ENCODE peak calls at places on chromosomes 1 and 21, in ten cellular contexts. M, X, A, F, H, Q, N, Y, G and R are unnamed samples. For H3K4me1 and H3K36me3, the result is how much of the 10 kb centered on the place peaks cover.

GRCh38 chr1:180123463-180123936 is 31.2 kb upstream of the QSOX1 start:
- DNase-seq in F (no peak), N (no peak), M (no peak), Q (no peak), G (no peak), A (no peak), H (no peak), Y (no peak), X (peak), R (no peak)

GRCh38 chr1:37096523-37096922 is 62.2 kb upstream of the GRIK3 start:
- DNase-seq in Q (no peak), H (no peak), X (no peak), N (no peak), F (peak), A (no peak), Y (no peak), G (no peak), M (no peak), R (peak)

GRCh38 chr21:45596704-45597318 is 46.7 kb upstream of the PCBP3 start:
- DNase-seq in F (peak), Q (peak), A (peak), H (peak), X (peak), N (peak), G (peak), M (peak), Y (peak), R (peak)

GRCh38 chr1:151936653-151937052 is 27.3 kb upstream of the THEM4 start:
- DNase-seq in G (no peak), F (no peak), Q (peak), N (no peak), M (no peak), Y (no peak), H (no peak), X (no peak), A (no peak), R (no peak)

GRCh38 chr1:30907641-30908445 is 715 bp downstream of the SDC3 start:
- DNase-seq in M (no peak), Y (no peak), H (no peak), G (no peak), X (no peak), N (peak), Q (peak), F (no peak), A (peak), R (peak)

GRCh38 chr1:226597616-226598454 is 49.3 kb downstream of the STUM start:
- DNase-seq in N (no peak), A (peak), G (no peak), Y (no peak), F (peak), X (no peak), Q (no peak), M (no peak), H (no peak), R (no peak)

GRCh38 chr21:20645344-20645743 is 352.9 kb upstream of the NCAM2 start:
- DNase-seq in F (no peak), M (no peak), H (no peak), G (no peak), X (no peak), N (no peak), Q (no peak), Y (peak), A (no peak), R (no peak)

GRCh38 chr1:106526650-106527049 is 529.8 kb upstream of the PRMT6 start:
- DNase-seq in N (no peak), Q (no peak), H (no peak), G (no peak), A (no peak), Y (no peak), X (peak), M (no peak), F (no peak), R (no peak)

GRCh38 chr21:46298083-46298412 is 11.9 kb downstream of the YBEY start:
- DNase-seq in N (no peak), F (no peak), A (no peak), Q (no peak), Y (no peak), M (no peak), G (no peak), H (no peak), X (no peak), R (no peak)

GRCh38 chr1:90761156-90761555 is 44.1 kb upstream of the BARHL2 start:
- DNase-seq in Q (no peak), M (no peak), F (no peak), Y (no peak), G (no peak), X (no peak), H (no peak), A (no peak), N (no peak), R (no peak)

GRCh38 chr1:176638713-176639112 is 175.7 kb downstream of the PAPPA2 start:
- DNase-seq in M (no peak), H (peak), X (no peak), Y (no peak), Q (no peak), A (no peak), G (no peak), N (no peak), F (no peak), R (no peak)

GRCh38 chr1:43299101-43299500 is 1.7 kb upstream of the TIE1 start:
- DNase-seq in F (no peak), G (no peak), H (no peak), N (no peak), X (no peak), Q (no peak), Y (no peak), M (no peak), A (no peak), R (no peak)

GRCh38 chr21:41754481-41754891 is 12.4 kb downstream of the RIPK4 start:
- DNase-seq in M (no peak), N (no peak), A (no peak), G (no peak), Q (no peak), H (no peak), X (no peak), Y (no peak), F (no peak), R (peak)
- H3K4me1 ChIP-seq in M (under half), N (half or more), A (under half), G (under half), Q (under half), H (under half), X (under half), Y (under half), F (under half), R (under half)

GRCh38 chr21:37193676-37194075 is 73.5 kb downstream of the VPS26C start:
- DNase-seq in F (no peak), X (no peak), M (no peak), A (no peak), N (no peak), G (no peak), Q (no peak), H (no peak), Y (no peak), R (no peak)

GRCh38 chr21:37195078-37195477 is 72.1 kb downstream of the VPS26C start:
- DNase-seq in F (no peak), H (no peak), G (no peak), N (no peak), M (no peak), Q (no peak), A (no peak), Y (no peak), X (no peak), R (no peak)

GRCh38 chr21:37193006-37193405 is 74.1 kb downstream of the VPS26C start:
- DNase-seq in N (no peak), F (no peak), X (no peak), Y (no peak), H (no peak), G (no peak), Q (no peak), A (no peak), M (no peak), R (no peak)

GRCh38 chr21:37196847-37197246 is 70.3 kb downstream of the VPS26C start:
- DNase-seq in Q (no peak), N (no peak), A (no peak), X (no peak), M (no peak), F (no peak), H (no peak), Y (no peak), G (no peak), R (no peak)

GRCh38 chr21:37195649-37196048 is 71.5 kb downstream of the VPS26C start:
- DNase-seq in F (no peak), A (no peak), Q (no peak), X (no peak), Y (no peak), H (no peak), N (no peak), M (no peak), G (no peak), R (no peak)
- H3K36me3 ChIP-seq in F (half or more), A (half or more), Q (under half), X (under half), Y (under half), H (under half), N (under half), M (under half), G (half or more), R (half or more)

DNA sequence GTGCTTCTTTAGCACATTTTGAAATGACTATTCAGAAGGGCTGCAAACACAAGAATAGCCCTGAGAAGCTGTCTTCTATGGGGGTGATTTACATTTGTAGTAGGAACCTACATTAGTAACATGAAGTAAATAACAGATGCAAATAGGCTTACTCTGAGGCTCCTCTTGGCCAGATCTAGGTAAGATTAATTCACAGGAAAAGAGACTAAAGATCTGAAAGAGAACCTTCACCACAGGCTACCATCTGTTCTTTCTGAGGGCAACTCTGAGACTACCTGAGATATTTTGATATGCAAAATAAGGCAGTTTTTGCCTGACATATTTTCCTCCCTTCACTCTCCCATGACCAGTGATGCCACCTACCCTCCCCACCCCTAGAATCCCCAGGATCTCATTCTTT is 1267.8 kb downstream of the PLA2G4A start:
- DNase-seq in G (no peak), N (no peak), F (no peak), A (no peak), M (no peak), X (no peak), Y (no peak), H (no peak), Q (no peak), R (no peak)
- H3K27ac ChIP-seq in G (no peak), N (no peak), F (no peak), A (no peak), M (no peak), X (no peak), Y (no peak), H (no peak), Q (no peak), R (no peak)

GRCh38 chr21:38820471-38821239 is 14.9 kb downstream of the ETS2 start:
- DNase-seq in G (peak), H (no peak), F (no peak), Q (no peak), X (no peak), Y (no peak), A (peak), N (peak), M (no peak), R (no peak)
- H3K4me1 ChIP-seq in G (under half), H (half or more), F (under half), Q (under half), X (under half), Y (under half), A (half or more), N (half or more), M (under half), R (under half)

DNA sequence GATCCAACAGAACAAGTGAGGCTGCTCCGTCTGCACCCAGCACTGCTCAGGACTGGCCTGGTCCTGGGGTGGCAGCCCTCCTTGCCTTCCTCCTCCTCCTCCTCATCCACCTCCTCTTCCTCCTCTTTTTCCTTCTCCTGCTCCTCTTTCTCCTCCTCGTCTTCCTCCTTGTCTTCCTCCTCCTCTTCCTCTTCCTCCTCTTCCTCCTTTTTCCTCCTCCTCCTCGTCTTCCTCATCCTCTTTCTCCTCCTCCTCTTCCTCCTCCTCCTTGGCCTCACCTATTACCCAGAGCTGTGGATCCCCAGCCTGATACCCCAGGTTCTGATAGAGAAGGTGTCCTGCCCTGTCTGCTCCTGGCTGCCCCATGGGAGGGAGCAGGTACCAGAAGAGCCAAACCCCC is 16.6 kb upstream of the MFN2 start:
- DNase-seq in N (no peak), G (no peak), A (no peak), Q (no peak), Y (no peak), H (no peak), X (no peak), F (no peak), M (no peak), R (no peak)
- H3K36me3 ChIP-seq in N (under half), G (half or more), A (half or more), Q (under half), Y (half or more), H (under half), X (under half), F (under half), M (under half), R (half or more)

GRCh38 chr1:165532053-165532452 is 11.7 kb upstream of the LRRC52 start:
- DNase-seq in F (no peak), N (no peak), X (no peak), H (no peak), Q (no peak), A (no peak), M (no peak), G (no peak), Y (no peak), R (no peak)
- H3K27ac ChIP-seq in F (no peak), N (no peak), X (no peak), H (no peak), Q (no peak), A (no peak), M (no peak), G (no peak), Y (no peak), R (no peak)